ENCODE peak calls at places on chromosomes 1 and 21, in five cellular contexts. I, R, L, V and H are unnamed samples.

GRCh38 chr1:13956386-13956785 is 256.4 kb downstream of the PRDM2 start:
- DNase-seq in V (peak), R (no peak), I (no peak), L (no peak), H (no peak)

GRCh38 chr1:61561666-61562065 is 163.3 kb downstream of the TM2D1 start:
- DNase-seq in V (no peak), R (no peak), L (no peak), I (no peak), H (no peak)

GRCh38 chr1:204286841-204287387 is 72.8 kb downstream of the PLEKHA6 start:
- DNase-seq in L (peak), V (peak), I (peak), R (peak), H (no peak)

GRCh38 chr1:97308131-97308530 is 586.5 kb downstream of the PTBP2 start:
- DNase-seq in R (no peak), V (no peak), I (no peak), L (no peak), H (no peak)

GRCh38 chr1:179550753-179551682 is 24.7 kb downstream of the NPHS2 start:
- DNase-seq in I (no peak), L (no peak), R (no peak), V (no peak), H (no peak)

GRCh38 chr1:77536813-77537212 is 145.6 kb downstream of the ZZZ3 start:
- DNase-seq in V (no peak), I (no peak), L (peak), R (no peak), H (no peak)

GRCh38 chr1:8238141-8239038 is 79.5 kb upstream of the SLC45A1 start:
- DNase-seq in I (no peak), R (no peak), L (peak), V (no peak), H (no peak)

GRCh38 chr1:78079580-78079979 is 33.8 kb downstream of the GIPC2 start:
- DNase-seq in I (no peak), L (no peak), R (no peak), V (no peak), H (no peak)

GRCh38 chr1:244992833-244993232 is 128.5 kb upstream of the HNRNPU start:
- DNase-seq in I (no peak), R (no peak), L (no peak), V (no peak), H (no peak)

GRCh38 chr1:37999434-38000232 is 5.7 kb downstream of the FHL3 start:
- DNase-seq in V (peak), L (no peak), I (peak), R (peak), H (no peak)

GRCh38 chr1:107141491-107142369 is 891 bp downstream of the NTNG1 start:
- DNase-seq in L (no peak), I (no peak), V (no peak), R (peak), H (no peak)

GRCh38 chr1:206921772-206922265 is at the start of gene FCMR:
- DNase-seq in V (peak), L (no peak), R (no peak), I (no peak), H (no peak)

GRCh38 chr1:33349081-33349759 is 28.3 kb upstream of the A3GALT2 start:
- DNase-seq in V (no peak), I (no peak), R (peak), L (peak), H (no peak)

GRCh38 chr1:116260096-116260495 is 112.9 kb upstream of the ATP1A1 start:
- DNase-seq in R (no peak), I (no peak), L (no peak), V (no peak), H (no peak)

GRCh38 chr1:156655151-156655903 is 13.4 kb downstream of the BCAN start:
- DNase-seq in L (no peak), V (no peak), I (no peak), R (no peak), H (no peak)

GRCh38 chr21:42684109-42684916 is 30.9 kb downstream of the PDE9A start:
- DNase-seq in R (no peak), L (no peak), I (no peak), V (no peak), H (no peak)

GRCh38 chr1:37763791-37764741 is 854 bp downstream of the EPHA10 start:
- DNase-seq in R (peak), V (no peak), L (no peak), I (no peak), H (no peak)

GRCh38 chr1:43143441-43143888 is 28.6 kb downstream of the EBNA1BP2 start:
- DNase-seq in V (no peak), R (peak), I (no peak), L (no peak), H (no peak)

GRCh38 chr1:156414440-156415064 is 45.5 kb downstream of the RHBG start:
- DNase-seq in I (no peak), V (no peak), L (no peak), R (no peak), H (no peak)

GRCh38 chr1:14987829-14988603 is 165.5 kb upstream of the TMEM51 start:
- DNase-seq in I (peak), V (no peak), R (no peak), L (no peak), H (no peak)

GRCh38 chr1:30893776-30894507 is 14.6 kb downstream of the SDC3 start:
- DNase-seq in V (no peak), I (no peak), L (no peak), R (no peak), H (no peak)

GRCh38 chr1:243791586-243792267 is 58.3 kb downstream of the AKT3 start:
- DNase-seq in I (no peak), V (no peak), L (no peak), R (no peak), H (no peak)

GRCh38 chr21:14877581-14878228 is 187.1 kb downstream of the NRIP1 start:
- DNase-seq in L (no peak), R (peak), I (no peak), V (no peak), H (no peak)

GRCh38 chr1:43541141-43541540 is 10.5 kb downstream of the PTPRF start:
- DNase-seq in V (no peak), L (no peak), R (no peak), I (no peak), H (no peak)

GRCh38 chr1:214002060-214002459 is 14.3 kb downstream of the PROX1 start:
- DNase-seq in R (no peak), L (no peak), I (no peak), V (no peak), H (no peak)

GRCh38 chr1:109977657-109978378 is 6.7 kb upstream of the AHCYL1 start:
- DNase-seq in R (no peak), L (no peak), I (peak), V (no peak), H (no peak)

GRCh38 chr21:45331521-45332257 is 44.0 kb upstream of the POFUT2 start:
- DNase-seq in V (no peak), R (no peak), L (no peak), I (no peak), H (no peak)

GRCh38 chr1:230621290-230622022 is 20.8 kb upstream of the COG2 start:
- DNase-seq in L (no peak), V (no peak), R (no peak), I (no peak), H (no peak)

GRCh38 chr1:211135342-211135950 is 1.5 kb upstream of the KCNH1 start:
- DNase-seq in R (no peak), I (no peak), L (peak), V (no peak), H (no peak)

DNA sequence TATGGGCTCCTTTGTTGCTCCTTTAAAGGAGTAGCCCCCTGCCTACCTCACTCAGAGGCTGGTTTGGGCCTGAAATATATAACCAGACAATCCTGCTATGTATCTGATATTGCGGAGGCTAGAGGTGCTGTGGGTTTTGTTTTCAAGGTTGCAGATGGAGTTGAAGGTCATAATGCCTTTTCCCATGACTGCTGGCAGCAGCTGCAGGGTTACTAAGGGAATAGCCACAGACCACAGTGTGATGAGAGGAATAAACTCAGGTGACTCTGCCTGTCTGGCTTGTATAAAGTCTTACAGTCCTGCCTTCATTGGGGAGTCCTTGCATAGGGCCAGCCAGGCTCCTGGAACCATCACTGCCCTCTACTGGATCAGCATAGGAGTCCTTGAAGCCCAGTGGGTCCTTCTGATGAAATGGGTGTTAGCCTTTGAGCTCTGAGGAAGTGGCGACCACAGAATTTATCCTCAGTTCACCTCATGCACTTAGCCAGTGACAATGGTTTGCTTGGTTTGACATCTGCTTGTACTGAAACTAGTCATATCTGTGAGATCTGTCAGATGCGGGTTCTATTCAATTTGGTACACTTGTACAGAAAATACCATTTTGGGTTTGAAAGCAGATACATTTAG is 174.4 kb upstream of the HMCN1 start:
- DNase-seq in I (peak), R (peak), V (peak), L (peak), H (no peak)
- TF ChIP-seq CTCF in I (peak), R (peak), V (peak), L (no peak), H (peak)

GRCh38 chr1:25875154-25875855 is at the start of gene PAQR7:
- DNase-seq in V (peak), R (peak), L (peak), I (peak), H (no peak)
- TF ChIP-seq CTCF in V (no peak), R (no peak), L (no peak), I (no peak), H (no peak)

GRCh38 chr21:36917487-36918158 is 48.8 kb downstream of the HLCS start:
- DNase-seq in R (peak), V (no peak), I (no peak), L (peak), H (no peak)
- TF ChIP-seq CTCF in R (no peak), V (peak), I (peak), L (peak), H (no peak)

DNA sequence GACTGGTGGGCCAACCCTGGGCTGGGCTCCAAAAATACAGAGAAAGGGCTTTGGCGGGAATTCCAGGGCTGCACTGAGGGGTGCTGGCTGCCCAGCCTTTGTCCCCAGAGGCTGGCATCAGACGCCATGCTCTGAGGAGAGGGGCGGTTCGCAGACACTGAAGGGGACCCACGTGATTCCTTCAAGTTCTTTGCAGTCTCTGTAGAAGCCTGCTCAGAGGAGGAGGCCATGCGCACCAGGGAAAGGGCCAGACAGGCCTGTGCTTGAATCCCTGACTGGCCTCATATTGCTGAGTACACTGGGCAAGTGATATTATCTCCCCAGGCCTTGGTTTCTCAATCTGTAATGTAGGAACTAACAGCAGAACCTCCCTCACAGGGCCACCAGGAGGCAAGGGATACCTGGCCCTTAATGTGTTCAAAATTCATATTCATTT is 119.5 kb downstream of the EPHB2 start:
- DNase-seq in L (no peak), V (no peak), I (no peak), R (no peak), H (no peak)
- TF ChIP-seq CTCF in L (no peak), V (no peak), I (no peak), R (no peak), H (no peak)

GRCh38 chr21:39843483-39843882 is 23.8 kb upstream of the PCP4 start:
- DNase-seq in L (no peak), I (no peak), R (no peak), V (no peak), H (no peak)

GRCh38 chr21:39845581-39846130 is 21.6 kb upstream of the PCP4 start:
- DNase-seq in R (no peak), V (no peak), I (no peak), L (no peak), H (no peak)

GRCh38 chr21:39843916-39844315 is 23.3 kb upstream of the PCP4 start:
- DNase-seq in V (no peak), L (no peak), I (no peak), R (no peak), H (no peak)

GRCh38 chr21:39840373-39841097 is 26.7 kb upstream of the PCP4 start:
- DNase-seq in L (no peak), R (no peak), I (peak), V (no peak), H (no peak)

GRCh38 chr21:39842741-39843146 is 24.5 kb upstream of the PCP4 start:
- DNase-seq in R (no peak), I (no peak), V (no peak), L (no peak), H (no peak)
- TF ChIP-seq CTCF in R (no peak), I (no peak), V (no peak), L (no peak), H (no peak)